ENCODE peak calls at places on chromosomes 13 and 19, in eight cellular contexts. E, U, N, D, A, Y, M and R are unnamed samples.

GRCh38 chr19:29923653-29924052 is 18.4 kb upstream of the URI1 start:
- DNase-seq in E (no peak), U (no peak), N (no peak), D (no peak), A (no peak), Y (no peak), M (no peak), R (no peak)

GRCh38 chr19:49261602-49262001 is 63.4 kb downstream of the SLC6A16 start:
- DNase-seq in E (no peak), U (no peak), N (no peak), D (no peak), A (no peak), Y (no peak), M (no peak), R (no peak)

GRCh38 chr13:104372128-104372527 is 1305.9 kb upstream of the SLC10A2 start:
- DNase-seq in E (no peak), U (no peak), N (no peak), D (no peak), A (no peak), Y (no peak), M (no peak), R (no peak)

GRCh38 chr13:30133554-30133912 is 173.8 kb downstream of the KATNAL1 start:
- DNase-seq in E (no peak), U (no peak), N (no peak), D (peak), A (no peak), Y (no peak), M (no peak), R (no peak)

GRCh38 chr13:74444161-74444571 is 310.0 kb upstream of the KLF12 start:
- DNase-seq in E (no peak), U (no peak), N (no peak), D (no peak), A (no peak), Y (no peak), M (no peak), R (no peak)

GRCh38 chr19:5229778-5230165 is 110.8 kb downstream of the PTPRS start:
- DNase-seq in E (no peak), U (no peak), N (no peak), D (no peak), A (no peak), Y (no peak), M (no peak), R (no peak)

GRCh38 chr13:21458457-21458815 is 667 bp downstream of the ZDHHC20 start:
- DNase-seq in E (peak), U (peak), N (no peak), D (no peak), A (peak), Y (no peak), M (peak), R (no peak)

GRCh38 chr13:30292325-30292724 is 15.0 kb downstream of the KATNAL1 start:
- DNase-seq in E (no peak), U (no peak), N (no peak), D (no peak), A (no peak), Y (no peak), M (no peak), R (no peak)

GRCh38 chr13:40789275-40790231 is at the start of gene SLC25A15:
- DNase-seq in E (peak), U (peak), N (peak), D (peak), A (peak), Y (peak), M (peak), R (peak)